ENCODE peak calls at places on chromosomes 2 and 18, in seven cellular contexts. I is HepG2, G is K562, M is PC-3, U is MM.1S, O is kidney, Y is GM12878. D is an unnamed sample.

GRCh38 chr2:216231867-216232266 is 122.7 kb downstream of the XRCC5 start:
- DNase-seq in I (no peak), G (no peak), M (no peak), U (no peak), O (no peak), Y (no peak), D (no peak)

GRCh38 chr2:207655000-207655399 is 29.8 kb upstream of the METTL21A start:
- DNase-seq in I (no peak), G (no peak), M (peak; percentile 11), U (no peak), O (no peak), Y (no peak), D (no peak)

GRCh38 chr2:98928242-98928641 is 7.8 kb downstream of the CRACDL start:
- DNase-seq in I (no peak), G (no peak), M (no peak), U (no peak), O (no peak), Y (no peak), D (no peak)

GRCh38 chr2:25146896-25147295 is 21.5 kb downstream of the POMC start:
- DNase-seq in I (no peak), G (no peak), M (no peak), U (no peak), O (peak; percentile 60), Y (no peak), D (no peak)

GRCh38 chr2:241733391-241734207 is 831 bp upstream of the D2HGDH start:
- DNase-seq in I (no peak), G (no peak), M (peak; percentile 81), U (no peak), O (peak; percentile 85), Y (no peak), D (no peak)

GRCh38 chr2:25043241-25043867 is 1.5 kb downstream of the EFR3B start:
- DNase-seq in I (no peak), G (no peak), M (peak; percentile 69), U (no peak), O (no peak), Y (no peak), D (peak; percentile 81)

GRCh38 chr18:63155910-63156773 is 163.4 kb downstream of the BCL2 start:
- DNase-seq in I (no peak), G (no peak), M (no peak), U (no peak), O (no peak), Y (no peak), D (no peak)

GRCh38 chr2:80454628-80455027 is 150.1 kb upstream of the LRRTM1 start:
- DNase-seq in I (no peak), G (no peak), M (no peak), U (no peak), O (no peak), Y (no peak), D (no peak)

GRCh38 chr18:46148810-46149209 is 44.6 kb downstream of the HAUS1 start:
- DNase-seq in I (peak; percentile 59), G (peak; percentile 45), M (peak; percentile 67), U (peak; percentile 60), O (no peak), Y (no peak), D (peak; percentile 91)

GRCh38 chr2:84844141-84844540 is 36.7 kb downstream of the TRABD2A start:
- DNase-seq in I (no peak), G (no peak), M (no peak), U (no peak), O (no peak), Y (no peak), D (no peak)

GRCh38 chr2:135792401-135793152 is 44.4 kb downstream of the LCT start:
- DNase-seq in I (no peak), G (no peak), M (no peak), U (no peak), O (no peak), Y (peak; percentile 51), D (no peak)
- H3K27ac ChIP-seq in I (no peak overlapping the region), G (no peak overlapping the region), M (no peak overlapping the region), U (no peak overlapping the region), O (no peak overlapping the region), Y (peak overlapping the region; percentile 35), D (no peak overlapping the region)

GRCh38 chr2:202037086-202037485 is 3.4 kb downstream of the FZD7 start:
- DNase-seq in I (no peak), G (no peak), M (no peak), U (no peak), O (no peak), Y (no peak), D (no peak)
- H3K9ac ChIP-seq in I (no peak overlapping the region), G (no peak overlapping the region), M (no peak overlapping the region), U (no peak overlapping the region), O (no peak overlapping the region), Y (no peak overlapping the region), D (peak overlapping the region; percentile 85)

DNA sequence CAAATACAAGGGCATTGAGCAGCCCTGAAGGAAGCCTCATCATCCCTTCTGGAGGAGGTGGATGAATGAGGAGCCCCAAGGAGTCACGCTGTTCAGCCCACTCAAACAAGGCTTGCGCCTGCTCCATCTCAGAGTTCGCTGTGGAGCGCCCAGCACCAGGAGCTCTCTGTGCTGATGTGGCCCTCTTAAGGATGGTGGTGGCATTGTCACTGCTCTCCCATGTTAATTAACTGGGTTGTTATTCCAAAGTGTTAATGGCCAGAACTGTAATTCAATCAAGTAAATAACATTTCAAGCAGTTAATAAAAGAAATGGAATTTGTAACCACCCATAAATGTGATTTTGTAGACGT is 726.0 kb upstream of the RAB6C start:
- DNase-seq in I (no peak), G (peak; percentile 23), M (no peak), U (no peak), O (no peak), Y (no peak), D (peak; percentile 77)
- TF ChIP-seq CTCF in I (peak; percentile 41), G (peak; percentile 23), M (peak; percentile 19), U (no peak), O (peak; percentile 10), Y (peak; percentile 38), D (peak; percentile 78)

DNA sequence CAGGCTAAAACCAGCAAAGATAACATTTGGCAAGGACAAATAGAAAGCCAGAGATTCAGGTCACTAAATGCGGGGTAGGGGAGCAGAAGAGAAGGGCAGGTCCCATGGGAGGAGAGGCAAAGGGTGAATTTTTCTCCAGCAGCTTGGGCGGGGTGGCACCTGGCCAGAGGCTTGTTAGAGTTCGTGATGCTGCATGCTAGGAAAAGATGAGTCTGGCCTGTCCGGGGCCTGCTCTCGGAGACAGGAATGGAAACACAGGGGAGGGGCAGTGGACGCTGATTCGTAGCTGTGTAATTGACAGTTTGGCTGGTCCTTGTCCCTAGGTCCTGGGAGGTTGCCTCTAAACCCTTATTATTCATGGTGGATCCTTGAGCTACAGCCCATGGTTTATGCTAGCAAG is 44.7 kb downstream of the CYP27C1 start:
- DNase-seq in I (no peak), G (no peak), M (peak; percentile 25), U (no peak), O (peak; percentile 95), Y (no peak), D (peak; percentile 33)
- H3K27ac ChIP-seq in I (no peak overlapping the region), G (no peak overlapping the region), M (no peak overlapping the region), U (no peak overlapping the region), O (peak overlapping the region; percentile 20), Y (no peak overlapping the region), D (no peak overlapping the region)

D was measured in endodermal cell.